ENCODE peak calls at places on chromosomes 16 and 17, in five cellular contexts. P is cardiac muscle cell, M is A549, S is AG09309, X is GM12878. D is an unnamed sample.

GRCh38 chr16:66935319-66936011 is at the start of gene CES2:
- DNase-seq in X (no peak), S (peak), M (no peak), P (no peak), D (no peak)

GRCh38 chr17:57612202-57613071 is 132.7 kb downstream of the CCDC182 start:
- DNase-seq in P (peak), S (no peak), X (peak), M (no peak), D (peak)

GRCh38 chr16:12119562-12119961 is 143.0 kb downstream of the SNX29 start:
- DNase-seq in P (no peak), X (no peak), S (no peak), M (no peak), D (no peak)

GRCh38 chr16:11190585-11191565 is 65.1 kb downstream of the SOCS1 start:
- DNase-seq in X (no peak), S (no peak), M (no peak), P (no peak), D (no peak)

GRCh38 chr17:40910441-40910841 is 25.4 kb upstream of the KRT20 start:
- DNase-seq in P (no peak), M (no peak), X (no peak), S (peak), D (no peak)

GRCh38 chr17:59400858-59401257 is 69.4 kb downstream of the YPEL2 start:
- DNase-seq in P (no peak), S (no peak), X (no peak), M (no peak), D (no peak)

GRCh38 chr17:59154335-59154720 is 658 bp downstream of the SKA2 start:
- DNase-seq in S (no peak), P (peak), X (no peak), M (peak), D (peak)

GRCh38 chr17:65564793-65565192 is 3.3 kb upstream of the AXIN2 start:
- DNase-seq in P (peak), M (no peak), X (no peak), S (no peak), D (no peak)

GRCh38 chr17:83199500-83200201 is 120.2 kb downstream of the METRNL start:
- DNase-seq in S (peak), M (no peak), P (no peak), X (no peak), D (no peak)

GRCh38 chr16:68987734-68988457 is 117.6 kb upstream of the HAS3 start:
- DNase-seq in X (no peak), M (no peak), S (no peak), P (no peak), D (no peak)

GRCh38 chr16:68981971-68982370 is 123.5 kb upstream of the HAS3 start:
- DNase-seq in M (no peak), P (no peak), S (no peak), X (no peak), D (no peak)

GRCh38 chr16:68985855-68986254 is 119.6 kb upstream of the HAS3 start:
- DNase-seq in X (no peak), P (no peak), M (peak), S (peak), D (no peak)

GRCh38 chr16:68985268-68985667 is 120.2 kb upstream of the HAS3 start:
- DNase-seq in M (no peak), P (no peak), S (no peak), X (no peak), D (no peak)

GRCh38 chr16:68984467-68984866 is 121.0 kb upstream of the HAS3 start:
- DNase-seq in S (no peak), X (no peak), M (no peak), P (no peak), D (no peak)
- H3K4me3 ChIP-seq in S (no peak), X (no peak), M (no peak), P (no peak), D (no peak)

GRCh38 chr16:52553322-52553721 is 6.4 kb upstream of the TOX3 start:
- DNase-seq in M (no peak), S (no peak), X (no peak), P (no peak), D (no peak)
- TF ChIP-seq CTCF in M (peak), S (no peak), X (peak), P (no peak), D (no peak)

DNA sequence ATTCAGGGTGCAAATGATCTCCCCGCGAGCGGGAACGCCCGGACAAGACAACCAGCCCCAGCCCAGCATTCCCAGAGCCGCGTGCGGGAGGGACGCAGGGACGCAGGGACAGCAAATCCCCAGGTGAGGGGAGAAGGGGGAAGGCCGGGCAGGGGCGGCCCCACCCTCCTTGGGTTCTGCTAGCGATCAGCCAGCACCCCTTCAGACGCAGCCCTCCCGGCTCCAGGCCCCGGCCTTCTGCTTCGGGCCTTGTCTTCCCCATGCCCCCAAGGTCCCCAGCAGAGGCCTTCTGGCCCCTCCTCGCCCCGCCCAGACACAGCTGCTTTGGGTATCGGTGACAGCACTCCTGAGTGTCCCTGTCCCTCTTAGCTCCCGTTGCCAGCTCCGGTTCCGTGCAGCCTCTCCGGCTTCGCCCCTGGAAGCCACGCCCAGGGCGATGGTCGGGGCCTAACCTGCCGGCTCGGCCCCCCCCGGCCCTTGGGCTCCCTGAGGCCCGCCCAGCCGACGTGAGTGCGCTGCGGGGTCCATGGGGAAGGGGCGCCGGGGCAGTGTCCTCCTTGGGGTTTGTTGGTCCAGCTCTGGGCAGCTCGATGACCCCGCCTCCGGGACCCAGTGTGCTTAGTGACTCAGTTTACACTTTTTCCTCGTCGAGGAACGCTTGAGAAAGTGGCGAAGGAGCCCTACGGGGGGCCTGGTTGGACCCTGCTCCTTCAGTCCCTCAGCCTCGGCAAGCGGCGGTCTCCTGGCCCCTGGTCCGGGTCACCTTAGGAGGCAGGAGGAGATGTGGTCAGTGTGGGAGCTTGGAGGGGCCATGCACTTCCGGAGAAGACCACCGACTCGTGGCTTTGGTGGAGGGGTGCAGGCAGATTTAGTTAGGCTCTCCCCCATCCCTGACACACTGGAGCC is 50.5 kb upstream of the AMZ2 start:
- DNase-seq in M (no peak), P (no peak), S (no peak), X (no peak), D (no peak)
- H3K4me3 ChIP-seq in M (peak), P (peak), S (no peak), X (peak), D (peak)

DNA sequence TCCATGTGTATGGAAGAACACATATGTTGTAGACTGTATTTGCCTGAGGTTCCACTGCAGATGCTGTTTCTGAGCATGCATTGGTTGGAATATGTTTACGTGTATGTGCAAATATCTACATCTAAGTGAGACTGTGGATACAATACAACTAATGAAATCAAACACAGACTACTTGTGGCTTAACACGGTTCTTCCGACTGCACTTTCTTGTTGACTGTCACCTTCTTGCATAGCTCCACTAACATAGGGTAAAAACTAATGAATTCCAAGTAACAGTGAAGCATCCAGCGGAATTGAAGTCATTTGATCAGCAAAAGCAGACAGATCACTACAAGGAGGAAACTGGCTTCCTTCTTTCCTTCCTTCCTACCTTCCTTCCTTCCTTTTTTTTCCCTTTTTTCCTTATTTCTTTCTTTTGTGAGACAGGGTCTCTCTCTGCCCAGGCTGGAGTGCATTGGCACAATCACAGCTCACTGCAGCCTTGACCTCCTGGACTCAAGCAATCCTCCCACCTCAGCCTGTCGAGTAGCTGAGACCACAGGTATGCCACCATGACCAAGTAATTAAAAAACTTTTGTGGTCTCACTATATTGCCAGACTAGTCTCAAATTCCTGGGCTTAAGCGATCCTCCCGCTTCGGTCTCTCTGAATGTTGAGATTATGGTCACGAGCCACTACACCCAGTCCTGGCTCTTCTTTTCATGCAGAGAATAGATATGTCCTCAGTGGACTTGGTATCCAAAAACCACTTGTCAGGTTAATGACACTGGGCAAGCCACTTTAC is 22.0 kb upstream of the CCL1 start:
- DNase-seq in X (no peak), P (no peak), S (no peak), M (no peak), D (no peak)
- TF ChIP-seq CTCF in X (no peak), P (no peak), S (no peak), M (no peak), D (no peak)

D was measured in dorsolateral prefrontal cortex.